ENCODE peak calls at places on chromosomes 11 and 22, in seven cellular contexts. M is retinal pigment epithelial cell, S is fibroblast of lung, Q is pancreas, C is cardiac muscle cell, Y is coronary artery, W is stomach. T is an unnamed sample.

GRCh38 chr22:48855593-48856307 is 971.9 kb downstream of the BRD1 start:
- DNase-seq in Y (peak), S (no peak), Q (no peak), W (no peak), C (no peak), M (no peak), T (no peak)

GRCh38 chr11:86818466-86819282 is 18.3 kb downstream of the PRSS23 start:
- DNase-seq in Y (no peak), W (no peak), Q (no peak), C (peak), M (no peak), S (peak), T (peak)

GRCh38 chr11:120529214-120529613 is 17.7 kb downstream of the GRIK4 start:
- DNase-seq in C (no peak), Q (no peak), M (no peak), S (no peak), W (no peak), Y (no peak), T (no peak)

GRCh38 chr22:39690901-39691620 is 120.5 kb downstream of the CACNA1I start:
- DNase-seq in C (peak), W (no peak), M (no peak), Q (no peak), S (no peak), Y (no peak), T (no peak)

GRCh38 chr22:38236786-38237185 is 35.0 kb downstream of the MAFF start:
- DNase-seq in S (no peak), Q (no peak), M (no peak), Y (no peak), C (no peak), W (peak), T (no peak)

GRCh38 chr11:91158901-91159537 is 936.2 kb upstream of the CHORDC1 start:
- DNase-seq in Q (no peak), Y (no peak), W (no peak), S (peak), M (no peak), C (no peak), T (no peak)

GRCh38 chr11:24233041-24233440 is 263.8 kb upstream of the LUZP2 start:
- DNase-seq in W (no peak), S (no peak), Y (no peak), C (no peak), Q (no peak), M (no peak), T (no peak)

GRCh38 chr11:10497371-10498021 is 42.4 kb downstream of the AMPD3 start:
- DNase-seq in M (no peak), W (peak), Q (no peak), Y (peak), C (no peak), S (no peak), T (no peak)

GRCh38 chr11:75845324-75845723 is 30.3 kb downstream of the UVRAG start:
- DNase-seq in Y (no peak), C (no peak), Q (no peak), M (no peak), W (no peak), S (no peak), T (no peak)

GRCh38 chr22:23071163-23072034 is 1.1 kb downstream of the GNAZ start:
- DNase-seq in M (no peak), Y (no peak), C (no peak), Q (no peak), S (no peak), W (no peak), T (no peak)

GRCh38 chr11:92045325-92045724 is 179.3 kb upstream of the FAT3 start:
- DNase-seq in S (no peak), Q (no peak), Y (no peak), W (no peak), C (no peak), M (no peak), T (no peak)

GRCh38 chr22:17265649-17266248 is 46.5 kb upstream of the ADA2 start:
- DNase-seq in S (no peak), Q (no peak), M (no peak), W (no peak), C (no peak), Y (no peak), T (no peak)

GRCh38 chr22:17268501-17269223 is 49.4 kb upstream of the ADA2 start:
- DNase-seq in C (no peak), M (no peak), Y (no peak), S (no peak), Q (no peak), W (no peak), T (no peak)

GRCh38 chr22:17267661-17268330 is 48.6 kb upstream of the ADA2 start:
- DNase-seq in W (no peak), C (no peak), S (no peak), Y (no peak), M (no peak), Q (no peak), T (no peak)

GRCh38 chr22:17264321-17265052 is 45.3 kb upstream of the ADA2 start:
- DNase-seq in Q (no peak), S (peak), Y (no peak), W (no peak), M (no peak), C (peak), T (no peak)

GRCh38 chr22:17266261-17266971 is 47.2 kb upstream of the ADA2 start:
- DNase-seq in W (no peak), C (peak), Y (no peak), S (no peak), M (no peak), Q (no peak), T (no peak)
- H3K4me3 ChIP-seq in W (no peak), C (no peak), Y (no peak), S (no peak), M (no peak), Q (peak), T (no peak)

GRCh38 chr11:22244986-22245592 is 52.2 kb downstream of the ANO5 start:
- DNase-seq in S (peak), Q (peak), Y (no peak), W (peak), M (peak), C (peak), T (no peak)
- TF ChIP-seq CTCF in S (peak), Q (peak), Y (peak), W (no peak), M (peak), C (peak), T (peak)

GRCh38 chr11:32792948-32793475 is 1.4 kb downstream of the CCDC73 start:
- DNase-seq in S (peak), Q (peak), C (peak), Y (no peak), M (no peak), W (peak), T (no peak)
- H3K4me3 ChIP-seq in S (no peak), Q (peak), C (no peak), Y (peak), M (no peak), W (peak), T (no peak)

DNA sequence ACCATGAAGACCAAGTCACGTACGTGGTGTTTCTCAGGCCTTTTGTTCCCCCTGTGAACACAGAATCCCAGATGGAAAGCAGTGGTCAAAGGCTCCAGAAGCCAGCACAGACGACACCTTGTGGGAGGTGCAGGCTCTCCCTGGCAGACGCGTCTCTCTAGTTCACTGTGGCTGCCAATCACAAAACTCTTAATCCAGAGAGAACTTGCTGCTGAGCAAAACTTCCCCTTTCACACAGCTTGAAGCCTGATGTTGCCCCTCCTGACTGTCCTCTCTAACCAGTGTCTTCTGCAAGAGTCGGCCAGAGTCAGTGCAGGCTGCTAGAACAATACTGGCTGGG is 67.1 kb downstream of the PIWIL3 start:
- DNase-seq in Q (no peak), Y (no peak), S (no peak), W (no peak), M (no peak), C (no peak), T (no peak)
- TF ChIP-seq CTCF in Q (no peak), Y (no peak), S (no peak), W (no peak), M (peak), C (no peak), T (no peak)

GRCh38 chr11:57640068-57640800 is 9.5 kb downstream of the YPEL4 start:
- DNase-seq in Y (no peak), W (no peak), Q (no peak), C (no peak), M (no peak), S (no peak), T (no peak)
- H3K4me3 ChIP-seq in Y (peak), W (peak), Q (peak), C (peak), M (peak), S (peak), T (peak)

DNA sequence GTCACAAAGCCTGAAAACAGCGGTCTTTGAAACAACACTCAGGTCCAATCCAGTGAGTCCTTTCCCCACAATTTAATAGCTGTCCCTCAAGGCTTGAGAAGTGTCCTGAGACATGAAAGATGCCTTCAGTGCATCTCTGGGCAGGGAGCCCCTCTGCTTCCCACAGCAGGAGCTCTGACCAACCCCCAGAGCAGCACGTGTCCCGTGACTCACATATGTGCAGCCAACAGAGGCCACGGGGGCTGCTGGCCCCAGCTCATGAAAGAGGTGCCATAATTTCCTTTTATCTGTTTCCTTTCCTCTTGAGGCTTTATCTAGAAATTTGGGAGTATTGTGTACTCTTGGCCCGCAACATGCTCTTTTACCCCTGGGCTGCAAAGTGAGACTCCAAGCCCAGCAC is 33.2 kb upstream of the LMO1 start:
- DNase-seq in Q (no peak), M (no peak), C (no peak), W (no peak), S (no peak), Y (peak), T (no peak)
- TF ChIP-seq CTCF in Q (no peak), M (no peak), C (no peak), W (no peak), S (no peak), Y (no peak), T (no peak)

GRCh38 chr11:33177676-33178336 is 16.5 kb upstream of the CSTF3 start:
- DNase-seq in Q (no peak), C (peak), Y (no peak), M (no peak), S (no peak), W (no peak), T (no peak)

GRCh38 chr11:33178443-33179154 is 17.3 kb upstream of the CSTF3 start:
- DNase-seq in W (no peak), C (no peak), Y (no peak), M (no peak), Q (no peak), S (no peak), T (peak)

GRCh38 chr11:33182246-33182878 is 21.1 kb upstream of the CSTF3 start:
- DNase-seq in M (no peak), W (peak), Q (no peak), C (no peak), S (no peak), Y (no peak), T (no peak)

DNA sequence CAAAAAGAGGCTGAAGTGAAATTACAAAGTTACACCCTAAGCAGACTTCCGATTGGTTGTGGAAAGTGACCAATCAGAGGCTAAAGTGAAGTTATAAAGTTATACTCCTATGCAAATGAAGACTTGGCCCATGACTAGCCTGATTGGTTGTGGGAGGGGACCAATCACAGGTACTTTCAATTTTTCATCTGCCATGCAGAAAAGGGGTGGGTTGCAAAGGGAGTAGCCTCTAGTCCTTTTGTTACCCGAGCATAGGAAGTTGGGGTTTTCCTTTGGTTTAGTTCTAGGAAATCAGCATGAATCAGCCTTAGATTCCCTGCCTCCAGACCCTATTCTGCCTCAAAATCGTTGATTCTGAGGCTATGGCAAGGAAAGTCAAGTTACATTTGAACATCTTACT is 18.2 kb upstream of the CSTF3 start:
- DNase-seq in M (no peak), Q (no peak), Y (no peak), S (no peak), C (peak), W (no peak), T (no peak)
- H3K4me3 ChIP-seq in M (no peak), Q (no peak), Y (no peak), S (no peak), C (no peak), W (no peak), T (no peak)

GRCh38 chr22:25051073-25051472 is 98.6 kb downstream of the KIAA1671 start:
- DNase-seq in Y (no peak), M (no peak), Q (no peak), W (no peak), C (no peak), S (no peak), T (no peak)
- TF ChIP-seq CTCF in Y (no peak), M (peak), Q (no peak), W (no peak), C (peak), S (peak), T (peak)

DNA sequence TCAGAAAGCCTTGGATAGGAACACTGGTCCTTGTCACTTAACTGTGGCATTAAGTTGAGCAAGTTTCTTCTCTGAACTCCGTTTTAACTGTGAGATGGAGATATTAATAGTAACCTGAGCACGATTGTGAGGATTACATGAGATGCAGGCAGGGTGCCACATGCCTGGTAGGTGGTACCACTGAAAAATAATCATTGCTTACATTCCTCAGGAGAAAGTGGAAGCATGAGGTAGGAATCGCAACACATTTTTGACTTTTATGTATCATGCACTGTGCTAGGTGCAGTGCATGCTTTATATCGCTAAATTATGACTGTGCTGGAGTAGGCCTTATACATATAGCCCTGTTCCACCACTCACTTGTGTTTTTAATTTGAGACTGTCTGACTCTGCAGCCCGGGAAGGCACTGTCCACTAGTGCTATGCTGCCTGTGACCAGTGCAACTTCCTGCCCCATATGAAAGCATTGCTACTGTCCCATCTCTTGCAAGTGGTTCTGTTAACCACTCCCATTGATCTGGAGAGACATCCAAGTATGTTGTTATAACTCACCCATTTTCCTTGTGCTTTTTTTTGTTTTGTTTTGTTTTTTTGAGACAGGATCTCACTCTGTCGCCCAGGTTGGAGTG is 997 bp downstream of the UQCR10 start:
- DNase-seq in S (no peak), Q (no peak), C (no peak), Y (no peak), M (no peak), W (no peak), T (no peak)
- H3K4me3 ChIP-seq in S (peak), Q (peak), C (peak), Y (peak), M (peak), W (peak), T (peak)